ENCODE peak calls at places on chromosomes 1 and 21, in six cellular contexts. F is activated CD8-positive, alpha-beta T cell treated with anti-CD3 and anti-CD28 coated beads for 36 hours; C is activated naive CD4-positive, alpha-beta T cell treated with anti-CD3 and anti-CD28 coated beads, Interleukin-2, amount 50 U/mL, for 72 hours; L is body of pancreas; R is gastroesophageal sphincter; O is CD8-positive, alpha-beta T cell. G is an unnamed sample.
A peak's percentile ranks its signal among the peaks of the same experiment; 100 is the strongest.

GRCh38 chr21:41045534-41046268 is 122.3 kb upstream of the BACE2 start:
- ATAC-seq in F (no peak), C (no peak), L (peak; percentile 52), R (no peak), O (no peak), G (no peak)

GRCh38 chr1:46017876-46018503 is 114.4 kb downstream of the PIK3R3 start:
- ATAC-seq in F (no peak), C (no peak), L (no peak), R (no peak), O (no peak), G (no peak)

GRCh38 chr1:1299686-1300351 is 7.9 kb downstream of the ACAP3 start:
- ATAC-seq in F (peak; percentile 80), C (peak; percentile 44), L (no peak), R (no peak), O (peak; percentile 81), G (peak; percentile 49)

GRCh38 chr1:234683127-234683855 is 73.3 kb upstream of the IRF2BP2 start:
- ATAC-seq in F (no peak), C (no peak), L (no peak), R (no peak), O (no peak), G (no peak)

GRCh38 chr1:99675994-99676393 is 30.1 kb downstream of the PALMD start:
- ATAC-seq in F (no peak), C (no peak), L (no peak), R (no peak), O (no peak), G (no peak)

GRCh38 chr1:3531928-3532327 is 77.5 kb downstream of the ARHGEF16 start:
- ATAC-seq in F (no peak), C (no peak), L (no peak), R (peak; percentile 3), O (no peak), G (no peak)

GRCh38 chr1:218671573-218671972 is 326.4 kb downstream of the TGFB2 start:
- ATAC-seq in F (no peak), C (no peak), L (no peak), R (no peak), O (no peak), G (no peak)

GRCh38 chr1:6691507-6691906 is 10.1 kb downstream of the DNAJC11 start:
- ATAC-seq in F (no peak), C (no peak), L (no peak), R (no peak), O (no peak), G (no peak)

GRCh38 chr1:8911416-8912309 is 33.2 kb upstream of the ENO1 start:
- ATAC-seq in F (peak; percentile 29), C (no peak), L (no peak), R (no peak), O (no peak), G (no peak)

GRCh38 chr1:15028117-15028516 is 125.4 kb upstream of the TMEM51 start:
- ATAC-seq in F (no peak), C (no peak), L (no peak), R (peak; percentile 70), O (no peak), G (no peak)

GRCh38 chr1:112581530-112582192 is 37.3 kb downstream of the ST7L start:
- ATAC-seq in F (no peak), C (no peak), L (no peak), R (no peak), O (no peak), G (no peak)

GRCh38 chr1:1470626-1471388 is 758 bp upstream of the ATAD3B start:
- ATAC-seq in F (no peak), C (peak; percentile 5), L (peak; percentile 19), R (no peak), O (peak; percentile 27), G (peak; percentile 4)

GRCh38 chr1:162144853-162145252 is 75.4 kb downstream of the NOS1AP start:
- ATAC-seq in F (no peak), C (no peak), L (no peak), R (no peak), O (no peak), G (no peak)

GRCh38 chr1:198054510-198054909 is 102.3 kb upstream of the NEK7 start:
- ATAC-seq in F (no peak), C (no peak), L (no peak), R (no peak), O (no peak), G (no peak)

GRCh38 chr1:229572286-229572685 is 13.8 kb upstream of the ABCB10 start:
- ATAC-seq in F (no peak), C (no peak), L (no peak), R (no peak), O (no peak), G (peak; percentile 70)

GRCh38 chr1:161198877-161199431 is at the start of gene ADAMTS4:
- ATAC-seq in F (no peak), C (no peak), L (no peak), R (peak; percentile 31), O (no peak), G (no peak)

GRCh38 chr21:34502480-34503106 is 9.4 kb downstream of the KCNE1 start:
- ATAC-seq in F (no peak), C (no peak), L (peak; percentile 53), R (no peak), O (no peak), G (no peak)

GRCh38 chr1:59498640-59499039 is 201.7 kb downstream of the FGGY start:
- ATAC-seq in F (no peak), C (no peak), L (no peak), R (peak; percentile 25), O (no peak), G (no peak)

G was measured in activated T-helper 17 cell treated with anti-CD3 and anti-CD28 coated beads, Interleukin-2, amount 50 U/mL, for 72 hours.